ENCODE peak calls at places on chromosome 14, in five cellular contexts. Y, U, W, T and B are unnamed samples.

GRCh38 chr14:68766299-68767247 is 26.3 kb downstream of the ZFP36L1 start:
- DNase-seq in U (no peak), T (no peak), Y (no peak), W (no peak), B (peak; percentile 1)

GRCh38 chr14:97706814-97707213 is 909.6 kb downstream of the VRK1 start:
- DNase-seq in T (no peak), Y (no peak), U (no peak), W (no peak), B (no peak)

GRCh38 chr14:21626491-21627230 is 8.1 kb downstream of the OR10G2 start:
- DNase-seq in Y (no peak), T (no peak), W (no peak), U (no peak), B (no peak)

GRCh38 chr14:21960636-21961035 is 287.0 kb upstream of the OR4E1 start:
- DNase-seq in T (no peak), Y (no peak), U (no peak), W (no peak), B (no peak)

GRCh38 chr14:100617715-100618693 is 30.8 kb upstream of the BEGAIN start:
- DNase-seq in W (peak; percentile 15), T (peak; percentile 71), U (peak; percentile 73), Y (no peak), B (no peak)

GRCh38 chr14:44353805-44354204 is 153.3 kb downstream of the FSCB start:
- DNase-seq in U (no peak), T (no peak), W (no peak), Y (no peak), B (no peak)

GRCh38 chr14:63468273-63468672 is 74.9 kb downstream of the PPP2R5E start:
- DNase-seq in U (no peak), Y (no peak), T (no peak), W (no peak), B (no peak)

GRCh38 chr14:61527325-61528100 is 167.8 kb upstream of the HIF1A start:
- DNase-seq in U (no peak), Y (no peak), W (peak; percentile 78), T (no peak), B (no peak)

GRCh38 chr14:76305474-76305826 is 70.5 kb upstream of the ESRRB start:
- DNase-seq in W (no peak), T (no peak), U (no peak), Y (no peak), B (no peak)

GRCh38 chr14:94158239-94158888 is 15.8 kb upstream of the PPP4R4 start:
- DNase-seq in Y (no peak), T (no peak), W (no peak), U (no peak), B (no peak)